ENCODE peak calls at places on chromosomes 16 and 17, in four cellular contexts. U is DND-41, A is mammary epithelial cell, M is GM12865. H is an unnamed sample.
A peak's percentile ranks its signal among the peaks of the same experiment; 100 is the strongest.

GRCh38 chr16:48444574-48444973 is 59.4 kb upstream of the SIAH1 start:
- DNase-seq in M (no peak), U (no peak), A (peak; percentile 84), H (no peak)

GRCh38 chr17:39200957-39201510 is 951 bp downstream of the RPL19 start:
- DNase-seq in A (no peak), M (no peak), U (no peak), H (no peak)

GRCh38 chr16:85573045-85573695 is 40.0 kb upstream of the GSE1 start:
- DNase-seq in U (no peak), A (no peak), M (no peak), H (no peak)

GRCh38 chr16:30060354-30061194 is 5.0 kb upstream of the ALDOA start:
- DNase-seq in M (no peak), A (no peak), U (no peak), H (no peak)

GRCh38 chr17:48622857-48623256 is 3.3 kb downstream of the HOXB9 start:
- DNase-seq in U (no peak), M (no peak), A (no peak), H (no peak)

GRCh38 chr16:1773703-1774455 is 945 bp upstream of the MRPS34 start:
- DNase-seq in A (peak; percentile 56), U (no peak), M (no peak), H (peak; percentile 35)

GRCh38 chr17:74190154-74190553 is 13.3 kb upstream of the RPL38 start:
- DNase-seq in M (no peak), U (no peak), A (peak; percentile 43), H (no peak)

GRCh38 chr17:54945671-54946070 is 22.8 kb downstream of the COX11 start:
- DNase-seq in M (no peak), A (no peak), U (no peak), H (no peak)

GRCh38 chr17:71022758-71023157 is 853.4 kb downstream of the KCNJ2 start:
- DNase-seq in M (no peak), U (no peak), A (no peak), H (no peak)

GRCh38 chr16:72434159-72434558 is 262.2 kb upstream of the PMFBP1 start:
- DNase-seq in U (no peak), A (peak; percentile 4), M (peak; percentile 35), H (no peak)

GRCh38 chr17:74408830-74409229 is 23.1 kb upstream of the GPRC5C start:
- DNase-seq in U (no peak), M (no peak), A (no peak), H (no peak)

GRCh38 chr17:50459081-50459676 is 9.5 kb downstream of the CHAD start:
- DNase-seq in U (no peak), M (no peak), A (peak; percentile 17), H (no peak)

GRCh38 chr16:84084570-84085270 is 32.0 kb downstream of the MBTPS1 start:
- DNase-seq in U (peak; percentile 75), A (peak; percentile 44), M (peak; percentile 88), H (peak; percentile 87)

GRCh38 chr16:25110392-25110947 is 1.1 kb upstream of the LCMT1 start:
- DNase-seq in U (peak; percentile 44), M (peak; percentile 21), A (no peak), H (peak; percentile 90)

GRCh38 chr17:57739402-57740224 is 5.5 kb downstream of the CCDC182 start:
- DNase-seq in A (peak; percentile 46), U (peak; percentile 29), M (peak; percentile 52), H (peak; percentile 18)

GRCh38 chr17:44385287-44386181 is 3.9 kb downstream of the ITGA2B start:
- DNase-seq in A (peak; percentile 61), U (peak; percentile 72), M (peak; percentile 77), H (peak; percentile 91)

GRCh38 chr16:17026600-17027242 is 444.0 kb downstream of the XYLT1 start:
- DNase-seq in M (peak; percentile 88), A (no peak), U (no peak), H (peak; percentile 80)

GRCh38 chr17:1580979-1581676 is 18.5 kb upstream of the PITPNA start:
- DNase-seq in U (no peak), A (no peak), M (no peak), H (no peak)

GRCh38 chr16:72844225-72844920 is 203.6 kb downstream of the ZFHX3 start:
- DNase-seq in A (no peak), U (peak; percentile 17), M (peak; percentile 47), H (peak; percentile 24)

GRCh38 chr17:68624381-68624780 is 23.2 kb upstream of the FAM20A start:
- DNase-seq in U (no peak), M (no peak), A (peak; percentile 46), H (no peak)

GRCh38 chr17:62703269-62703775 is 75.9 kb downstream of the MRC2 start:
- DNase-seq in M (no peak), A (peak; percentile 84), U (no peak), H (peak; percentile 54)

GRCh38 chr16:80323187-80323807 is 217.5 kb upstream of the DYNLRB2 start:
- DNase-seq in U (no peak), A (no peak), M (no peak), H (no peak)

GRCh38 chr16:80314042-80314441 is 226.8 kb upstream of the DYNLRB2 start:
- DNase-seq in A (no peak), U (no peak), M (no peak), H (no peak)

GRCh38 chr16:80319181-80319580 is 221.6 kb upstream of the DYNLRB2 start:
- DNase-seq in A (peak; percentile 50), U (no peak), M (peak; percentile 15), H (no peak)

GRCh38 chr16:80318107-80318506 is 222.7 kb upstream of the DYNLRB2 start:
- DNase-seq in U (no peak), M (no peak), A (no peak), H (no peak)

DNA sequence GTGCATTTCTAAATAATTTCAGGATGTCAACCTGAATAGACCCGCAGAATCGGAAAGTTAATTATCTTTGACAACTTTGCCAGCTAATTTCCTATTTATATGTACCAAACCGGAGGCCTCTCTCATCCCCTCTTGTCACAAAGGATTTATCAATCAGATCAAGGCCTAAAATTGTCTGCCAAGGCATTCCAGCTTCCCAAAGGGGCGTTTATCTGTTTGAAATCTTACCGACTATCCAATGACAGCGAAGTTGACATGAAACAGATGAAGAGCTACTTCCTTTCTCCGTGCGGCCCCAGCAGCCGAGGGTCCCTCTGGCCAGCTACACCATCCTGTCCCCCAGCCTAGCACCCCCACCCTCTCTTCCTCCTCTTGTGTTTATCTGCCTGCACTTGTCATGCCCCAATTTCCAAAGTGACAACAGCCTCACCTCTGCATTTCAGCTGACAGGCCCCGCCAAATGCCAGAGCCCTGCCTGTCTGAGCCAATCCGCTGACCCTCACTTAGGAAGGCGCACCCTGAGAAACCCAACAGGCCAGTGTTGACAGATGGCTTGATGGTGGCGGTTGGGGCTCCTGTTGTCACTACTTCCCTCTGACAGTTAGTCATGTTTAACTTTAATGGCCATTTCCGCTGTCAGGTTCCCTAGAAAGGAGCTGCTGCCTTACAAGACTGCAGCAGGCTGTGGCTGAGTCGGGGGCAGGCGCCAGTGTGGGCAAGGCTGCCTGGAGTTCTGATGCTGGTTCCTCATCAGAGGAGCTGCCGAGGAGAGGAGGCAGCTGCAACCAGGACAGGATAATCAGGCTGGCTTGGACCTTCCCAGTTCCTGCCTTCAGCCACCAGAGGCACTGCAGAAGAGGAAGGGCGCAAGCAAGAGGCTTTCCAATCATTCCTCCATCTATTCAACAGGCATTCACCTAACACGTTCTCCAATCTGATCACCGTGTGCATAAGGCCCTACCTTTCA is 223.4 kb upstream of the DYNLRB2 start:
- DNase-seq in M (peak; percentile 10), U (no peak), A (no peak), H (no peak)
- TF ChIP-seq CTCF in M (peak; percentile 34), U (peak; percentile 42), A (peak; percentile 31), H (peak; percentile 27)

DNA sequence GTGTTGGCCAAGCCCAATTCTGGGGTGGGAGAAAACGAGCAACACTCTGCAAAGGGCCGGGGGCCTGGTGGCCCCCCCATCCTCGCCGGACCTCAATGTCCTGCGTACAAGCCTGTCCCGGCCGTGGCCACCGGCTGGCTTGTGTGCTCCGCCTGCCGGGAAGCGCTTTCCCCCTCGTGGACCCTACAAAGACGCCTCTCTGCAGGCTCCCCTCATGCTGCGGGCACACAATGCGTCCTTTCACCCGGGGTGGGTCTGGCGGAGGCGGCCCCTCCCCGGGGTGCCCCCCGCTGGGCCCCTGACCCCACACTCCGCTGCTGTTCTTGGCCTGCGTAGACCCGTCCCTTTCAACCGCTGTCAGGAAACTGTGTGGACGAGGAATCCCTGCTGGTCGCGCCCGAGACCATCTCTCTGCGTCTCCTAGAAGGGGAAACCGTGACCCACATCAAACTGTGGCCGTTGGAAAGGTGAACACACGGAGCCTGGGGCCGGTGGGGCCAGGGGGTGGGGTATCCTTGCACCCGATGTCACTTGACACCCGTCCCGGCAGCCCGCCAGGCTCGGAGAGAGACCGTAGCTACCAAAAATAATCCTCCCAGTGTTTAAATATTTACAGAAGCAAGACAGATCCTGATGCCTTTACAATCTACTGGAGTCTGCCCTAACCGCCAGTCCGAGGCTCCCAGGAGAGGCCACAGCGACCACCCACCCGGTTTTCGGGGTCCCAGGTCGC is 43.6 kb downstream of the TBC1D16 start:
- DNase-seq in A (no peak), U (peak; percentile 69), M (no peak), H (peak; percentile 27)
- TF ChIP-seq CTCF in A (no peak), U (no peak), M (no peak), H (no peak)

GRCh38 chr17:14926073-14926472 is 339.1 kb downstream of the PMP22 start:
- DNase-seq in U (no peak), M (no peak), A (no peak), H (no peak)

GRCh38 chr17:14922421-14922820 is 342.7 kb downstream of the PMP22 start:
- DNase-seq in U (no peak), A (no peak), M (no peak), H (no peak)

GRCh38 chr17:14925498-14925897 is 339.6 kb downstream of the PMP22 start:
- DNase-seq in A (no peak), M (no peak), U (no peak), H (no peak)

GRCh38 chr17:14923981-14924380 is 341.1 kb downstream of the PMP22 start:
- DNase-seq in A (no peak), M (no peak), U (no peak), H (no peak)

DNA sequence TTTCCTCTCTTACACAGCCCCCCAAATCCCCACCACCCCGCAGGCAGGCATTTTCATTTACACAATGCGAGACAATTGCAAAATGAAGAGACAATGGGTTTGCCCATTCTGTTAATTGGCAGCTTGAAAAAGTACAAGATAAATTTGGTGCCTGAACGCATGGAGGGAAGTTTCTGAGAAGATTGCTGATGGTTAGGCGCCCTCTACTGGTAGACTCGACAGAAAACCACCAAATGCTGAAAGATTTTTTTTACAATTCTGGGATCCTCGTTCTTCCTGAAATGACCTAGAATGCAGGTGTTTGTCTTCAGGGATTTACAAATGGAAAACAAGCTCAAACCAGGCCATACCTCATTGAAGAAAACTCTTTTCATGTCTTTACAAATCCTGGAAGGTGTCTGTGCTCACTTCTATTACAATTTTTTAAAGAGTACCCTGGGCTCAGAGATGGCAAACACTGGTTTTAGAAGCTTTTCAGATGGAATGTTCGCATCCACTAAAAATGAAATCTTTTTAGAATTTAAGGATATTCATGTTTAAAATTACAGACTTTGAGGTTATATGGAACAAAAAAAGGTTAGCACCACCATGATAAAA is 338.5 kb downstream of the PMP22 start:
- DNase-seq in M (peak; percentile 54), U (peak; percentile 65), A (peak; percentile 40), H (peak; percentile 63)
- TF ChIP-seq CTCF in M (peak; percentile 62), U (peak; percentile 89), A (peak; percentile 63), H (peak; percentile 86)

DNA sequence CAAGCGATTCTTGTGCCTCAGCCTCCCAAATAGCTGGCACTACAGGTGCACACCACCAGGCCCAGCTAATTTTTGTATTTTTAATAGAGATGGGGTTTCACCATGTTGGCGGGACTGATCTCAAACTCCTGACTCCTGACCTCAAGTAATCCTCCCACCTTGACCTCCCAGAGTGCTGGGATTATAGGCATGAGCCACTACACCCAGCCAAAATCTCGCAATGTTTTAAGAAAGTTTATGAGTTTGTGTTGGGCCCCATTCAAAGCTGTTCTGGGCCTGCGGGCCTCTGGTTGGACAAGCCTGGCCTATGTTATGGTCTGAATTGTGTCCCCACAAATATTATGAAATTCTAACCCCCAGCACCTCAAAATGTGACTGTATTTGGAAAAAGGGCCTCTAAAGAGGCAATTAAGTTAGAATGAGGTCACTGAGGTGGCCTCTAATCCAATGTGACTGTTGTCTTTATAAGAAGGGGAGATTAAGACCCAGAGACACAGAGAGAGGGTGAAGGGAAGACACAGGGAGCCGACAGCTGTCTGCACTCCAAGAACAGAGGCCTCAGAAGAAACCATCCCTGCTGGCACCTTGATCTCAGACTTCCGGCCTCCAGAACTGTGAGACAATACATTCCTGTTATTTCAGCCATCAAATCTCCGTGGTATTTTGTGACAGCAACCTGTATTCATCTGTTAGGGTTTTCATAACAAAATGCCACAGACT is 469.9 kb downstream of the HS3ST4 start:
- DNase-seq in M (no peak), A (no peak), U (no peak), H (no peak)
- TF ChIP-seq CTCF in M (no peak), A (no peak), U (no peak), H (no peak)